ENCODE peak calls at places on chromosomes 5 and 9, in ten cellular contexts. X is neural progenitor cell; V is heart right ventricle; E is CD4-positive, CD25-positive, alpha-beta regulatory T cell; D is astrocyte; Z is uterus; F is A549; O is sigmoid colon; L is right atrium auricular region; G is pancreas. I is an unnamed sample. For H3K4me1, the result is how much of the 10 kb centered on the place peaks cover.

GRCh38 chr5:76771705-76772405 is 47.0 kb upstream of the F2RL1 start:
- DNase-seq in D (peak), Z (no peak), F (peak), X (no peak), O (no peak), G (no peak), V (no peak), E (no peak), L (no peak), I (no peak)

GRCh38 chr9:137705443-137705863 is 86.6 kb downstream of the EHMT1 start:
- DNase-seq in G (no peak), F (no peak), L (no peak), E (peak), Z (no peak), X (no peak), O (no peak), D (no peak), V (no peak), I (no peak)

GRCh38 chr9:38053697-38054461 is 15.1 kb downstream of the SHB start:
- DNase-seq in O (no peak), L (no peak), D (no peak), Z (no peak), E (no peak), V (no peak), G (no peak), X (no peak), F (no peak), I (no peak)

GRCh38 chr9:93193373-93193725 is 9.4 kb downstream of the WNK2 start:
- DNase-seq in Z (no peak), L (no peak), X (no peak), D (no peak), G (peak), O (no peak), E (no peak), F (no peak), V (no peak), I (no peak)

GRCh38 chr5:1760656-1761452 is 38.8 kb downstream of the MRPL36 start:
- DNase-seq in X (no peak), V (no peak), Z (no peak), E (no peak), G (no peak), F (no peak), D (no peak), O (peak), L (no peak), I (no peak)

GRCh38 chr5:1515311-1515920 is 8.3 kb downstream of the LPCAT1 start:
- DNase-seq in G (no peak), X (no peak), O (peak), D (no peak), V (peak), L (peak), Z (peak), E (no peak), F (no peak), I (no peak)

GRCh38 chr5:29993286-29993685 is 1200.2 kb upstream of the CDH6 start:
- DNase-seq in D (no peak), X (no peak), L (no peak), F (no peak), G (no peak), O (no peak), E (no peak), Z (no peak), V (no peak), I (no peak)

GRCh38 chr5:6383376-6383775 is 5.0 kb upstream of the MED10 start:
- DNase-seq in F (no peak), O (no peak), X (no peak), G (no peak), Z (no peak), L (peak), D (no peak), V (no peak), E (no peak), I (no peak)

GRCh38 chr5:178413992-178414391 is 176.2 kb downstream of the COL23A1 start:
- DNase-seq in V (no peak), Z (no peak), G (no peak), D (no peak), F (no peak), X (no peak), E (no peak), L (no peak), O (peak), I (no peak)

GRCh38 chr5:127757576-127757975 is 54.4 kb downstream of the CCDC192 start:
- DNase-seq in G (no peak), O (no peak), Z (no peak), F (peak), E (no peak), D (peak), X (peak), V (no peak), L (no peak), I (no peak)

GRCh38 chr5:17860660-17861315 is 226.5 kb downstream of the TAF11L14 start:
- DNase-seq in E (no peak), O (no peak), Z (no peak), L (no peak), F (peak), X (no peak), V (no peak), G (no peak), D (no peak), I (no peak)

GRCh38 chr5:154285661-154286408 is 95.3 kb downstream of the GALNT10 start:
- DNase-seq in F (peak), D (peak), V (no peak), O (no peak), G (no peak), E (no peak), L (no peak), Z (no peak), X (peak), I (no peak)

GRCh38 chr9:27489087-27489876 is 34.8 kb upstream of the IFNK start:
- DNase-seq in X (peak), F (no peak), V (no peak), E (no peak), O (no peak), Z (no peak), G (no peak), L (no peak), D (no peak), I (no peak)

GRCh38 chr9:86885232-86885631 is 62.1 kb downstream of the GAS1 start:
- DNase-seq in G (no peak), E (no peak), D (no peak), O (no peak), L (no peak), X (no peak), Z (no peak), F (no peak), V (no peak), I (peak)

GRCh38 chr9:84002344-84002743 is 21.7 kb downstream of the RMI1 start:
- DNase-seq in O (no peak), V (no peak), Z (no peak), D (peak), E (peak), G (no peak), F (no peak), X (no peak), L (no peak), I (no peak)

GRCh38 chr5:19880859-19881436 is 107.1 kb downstream of the CDH18 start:
- DNase-seq in Z (no peak), X (peak), E (no peak), L (no peak), D (no peak), F (peak), V (no peak), O (no peak), G (no peak), I (no peak)

DNA sequence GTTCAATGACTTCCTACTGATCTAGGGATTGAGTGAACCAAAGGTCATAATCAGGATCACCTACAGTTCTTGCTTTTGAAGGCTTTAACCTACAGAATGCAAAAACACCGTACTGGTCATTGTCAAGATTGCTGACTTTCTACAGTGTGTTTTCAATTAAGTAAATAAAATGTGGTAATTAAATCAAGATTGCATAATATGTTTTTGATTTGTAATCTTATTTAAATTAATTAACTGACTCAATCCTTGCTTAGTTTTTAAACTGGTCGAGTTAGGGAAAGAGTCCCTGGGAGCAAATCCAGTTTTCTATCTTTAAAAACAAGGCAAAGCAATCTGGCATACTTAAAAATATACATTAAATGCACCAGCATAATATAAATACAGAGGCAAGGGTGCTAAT is 125.9 kb downstream of the NFIB start:
- DNase-seq in L (no peak), E (no peak), F (no peak), X (no peak), Z (no peak), G (no peak), D (no peak), V (no peak), O (no peak), I (no peak)
- H3K4me1 ChIP-seq in L (under half), E (under half), F (under half), X (under half), Z (under half), G (under half), D (under half), V (half or more), O (under half), I (under half)

GRCh38 chr5:14675309-14675708 is 10.8 kb downstream of the OTULIN start:
- DNase-seq in L (no peak), O (no peak), X (no peak), F (no peak), D (peak), V (no peak), E (no peak), Z (no peak), G (no peak), I (no peak)
- H3K4me3 ChIP-seq in L (no peak), O (no peak), X (no peak), F (no peak), D (no peak), V (no peak), E (peak), Z (no peak), G (no peak), I (no peak)

GRCh38 chr9:107283621-107284616 is 840 bp downstream of the RAD23B start:
- DNase-seq in E (peak), V (peak), Z (peak), L (no peak), D (peak), X (peak), G (peak), O (peak), F (peak), I (peak)

GRCh38 chr9:107288701-107289100 is 5.6 kb downstream of the RAD23B start:
- DNase-seq in D (no peak), Z (no peak), V (no peak), G (no peak), L (no peak), F (no peak), O (no peak), E (no peak), X (no peak), I (no peak)

GRCh38 chr9:107284636-107285035 is 1.6 kb downstream of the RAD23B start:
- DNase-seq in L (no peak), Z (no peak), O (no peak), X (no peak), D (no peak), F (no peak), E (no peak), G (no peak), V (no peak), I (no peak)

GRCh38 chr9:107285292-107285691 is 2.2 kb downstream of the RAD23B start:
- DNase-seq in G (no peak), F (no peak), D (no peak), E (no peak), X (no peak), O (no peak), V (no peak), L (no peak), Z (no peak), I (no peak)

GRCh38 chr9:107286057-107286456 is 3.0 kb downstream of the RAD23B start:
- DNase-seq in O (no peak), V (no peak), Z (no peak), F (peak), E (no peak), D (peak), L (no peak), G (no peak), X (no peak), I (no peak)
- H3K27ac ChIP-seq in O (peak), V (no peak), Z (no peak), F (peak), E (no peak), D (peak), L (no peak), G (peak), X (no peak), I (no peak)

GRCh38 chr9:35515766-35516165 is 25.9 kb downstream of the RUSC2 start:
- DNase-seq in F (peak), X (no peak), E (no peak), L (no peak), O (no peak), Z (no peak), D (no peak), V (no peak), G (no peak), I (no peak)

GRCh38 chr9:35508069-35508468 is 18.2 kb downstream of the RUSC2 start:
- DNase-seq in X (no peak), D (peak), F (no peak), G (no peak), E (no peak), V (no peak), L (no peak), Z (no peak), O (no peak), I (no peak)

GRCh38 chr9:35510366-35510744 is 20.4 kb downstream of the RUSC2 start:
- DNase-seq in G (no peak), D (no peak), O (no peak), E (no peak), Z (no peak), L (no peak), F (no peak), X (no peak), V (no peak), I (no peak)

GRCh38 chr9:35510745-35511428 is 21.0 kb downstream of the RUSC2 start:
- DNase-seq in O (peak), V (peak), Z (peak), L (peak), F (peak), X (no peak), E (no peak), D (peak), G (peak), I (no peak)

DNA sequence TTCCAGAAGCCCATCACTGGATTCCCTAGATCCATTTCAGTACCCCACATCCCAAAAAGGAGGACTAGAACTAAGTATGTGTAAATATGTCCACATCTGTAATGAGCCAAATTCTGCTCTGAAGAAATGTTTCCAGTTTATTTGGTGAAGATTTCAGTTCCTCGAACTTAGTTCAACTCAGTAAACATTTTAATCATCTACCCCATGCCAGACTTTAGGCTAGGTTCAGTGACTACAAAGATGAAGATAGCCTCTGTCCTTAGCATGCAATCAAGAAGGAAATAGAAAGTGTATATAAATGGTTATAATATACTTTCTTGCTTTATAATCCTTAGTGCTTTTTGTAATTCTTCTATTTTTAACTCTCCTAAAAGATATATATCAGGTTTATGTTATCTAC is 21.5 kb downstream of the RUSC2 start:
- DNase-seq in L (no peak), O (no peak), V (no peak), D (no peak), X (no peak), Z (no peak), G (no peak), E (no peak), F (no peak), I (no peak)
- H3K4me1 ChIP-seq in L (under half), O (half or more), V (half or more), D (under half), X (under half), Z (under half), G (under half), E (under half), F (half or more), I (under half)

GRCh38 chr5:123754167-123754840 is 242.3 kb downstream of the CSNK1G3 start:
- DNase-seq in O (no peak), X (no peak), L (no peak), G (no peak), E (no peak), F (no peak), D (peak), Z (no peak), V (no peak), I (no peak)
- H3K4me3 ChIP-seq in O (no peak), X (no peak), L (no peak), G (no peak), E (no peak), F (no peak), D (no peak), Z (no peak), V (no peak), I (no peak)

DNA sequence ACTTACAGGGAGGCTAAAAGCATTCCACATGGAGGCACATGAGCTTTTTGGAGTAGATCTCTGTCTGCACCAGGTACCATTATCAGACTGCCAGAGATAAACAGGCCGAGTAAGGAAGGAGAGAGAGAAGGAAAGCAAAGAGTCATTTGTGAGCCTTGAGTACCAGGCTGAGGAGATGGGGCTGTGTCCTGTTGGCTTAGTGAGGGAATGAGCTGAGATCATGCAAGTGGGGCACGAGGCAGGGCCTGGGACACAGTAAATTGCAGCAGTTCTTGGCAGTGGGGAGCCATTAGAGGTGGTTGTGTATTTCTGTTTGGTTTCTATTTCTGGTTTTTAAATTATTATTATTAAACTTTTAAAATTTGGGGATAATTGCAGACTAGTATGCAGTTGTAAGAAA is 53.3 kb downstream of the TSTD2 start:
- DNase-seq in D (no peak), Z (peak), L (no peak), V (no peak), O (no peak), E (no peak), F (no peak), G (no peak), X (no peak), I (no peak)
- H3K27ac ChIP-seq in D (no peak), Z (no peak), L (no peak), V (no peak), O (no peak), E (no peak), F (no peak), G (no peak), X (no peak), I (no peak)

GRCh38 chr5:133034064-133034463 is 7.7 kb upstream of the ZCCHC10 start:
- DNase-seq in G (no peak), D (no peak), O (no peak), X (no peak), E (no peak), V (no peak), Z (no peak), L (no peak), F (no peak), I (no peak)

GRCh38 chr5:133032852-133033742 is 6.7 kb upstream of the ZCCHC10 start:
- DNase-seq in F (no peak), X (no peak), V (no peak), L (no peak), E (no peak), D (peak), G (no peak), O (no peak), Z (no peak), I (no peak)

GRCh38 chr5:133026664-133027153 is 360 bp upstream of the ZCCHC10 start:
- DNase-seq in X (no peak), F (no peak), G (no peak), E (no peak), D (no peak), V (no peak), Z (no peak), O (no peak), L (no peak), I (no peak)

GRCh38 chr5:133029321-133029720 is 3.0 kb upstream of the ZCCHC10 start:
- DNase-seq in G (no peak), X (no peak), E (no peak), F (no peak), Z (no peak), L (no peak), O (no peak), D (no peak), V (no peak), I (no peak)

GRCh38 chr5:133030343-133031005 is 4.1 kb upstream of the ZCCHC10 start:
- DNase-seq in X (no peak), E (no peak), D (no peak), Z (no peak), V (no peak), L (no peak), G (no peak), O (no peak), F (no peak), I (no peak)
- H3K4me1 ChIP-seq in X (under half), E (under half), D (under half), Z (under half), V (under half), L (under half), G (under half), O (under half), F (under half), I (under half)

GRCh38 chr5:159132429-159133040 is 32.8 kb upstream of the EBF1 start:
- DNase-seq in D (no peak), F (no peak), V (no peak), L (no peak), Z (no peak), X (no peak), O (no peak), G (no peak), E (no peak), I (no peak)
- H3K4me3 ChIP-seq in D (no peak), F (no peak), V (no peak), L (no peak), Z (no peak), X (no peak), O (no peak), G (no peak), E (no peak), I (no peak)